ENCODE peak calls at places on chromosomes 1 and 21, in nine cellular contexts. T is NCI-H69; M is GM10248; X is activated T-helper 1 cell treated with anti-CD3 and anti-CD28 coated beads, Interleukin-2, amount 50 U/mL, for 16 hours; Z is germinal center; R is amniotic stem cell; C is Calu3; L is activated naive CD4-positive, alpha-beta T cell treated with Interleukin-2 at 50 U/mL for 16 hours; G is mammary epithelial cell. B is an unnamed sample.
A peak's percentile ranks its signal among the peaks of the same experiment; 100 is the strongest.

GRCh38 chr1:116911166-116911553 is 1.4 kb downstream of the PTGFRN start:
- DNase-seq in T (peak; percentile 44), M (no peak), X (no peak), Z (no peak), R (no peak), C (no peak), L (no peak), G (no peak), B (no peak)

GRCh38 chr1:66993076-66993475 is 60.9 kb downstream of the SLC35D1 start:
- DNase-seq in T (no peak), M (no peak), X (no peak), Z (no peak), R (no peak), C (no peak), L (no peak), G (no peak), B (no peak)

GRCh38 chr1:215292906-215293305 is 210.4 kb downstream of the KCNK2 start:
- DNase-seq in T (no peak), M (no peak), X (no peak), Z (no peak), R (no peak), C (no peak), L (no peak), G (no peak), B (no peak)

GRCh38 chr21:45963225-45963555 is 18.4 kb upstream of the COL6A1 start:
- DNase-seq in T (no peak), M (no peak), X (no peak), Z (no peak), R (no peak), C (no peak), L (no peak), G (no peak), B (no peak)

GRCh38 chr1:167392200-167392696 is 126.1 kb downstream of the CD247 start:
- DNase-seq in T (no peak), M (no peak), X (no peak), Z (no peak), R (no peak), C (no peak), L (no peak), G (no peak), B (no peak)

GRCh38 chr1:203760506-203760905 is 4.5 kb upstream of the LAX1 start:
- DNase-seq in T (no peak), M (no peak), X (no peak), Z (no peak), R (no peak), C (no peak), L (no peak), G (no peak), B (no peak)

GRCh38 chr1:44354840-44355581 is at the start of gene ERI3:
- DNase-seq in T (peak; percentile 97), M (peak; percentile 99), X (peak; percentile 91), Z (peak; percentile 99), R (peak; percentile 96), C (peak; percentile 96), L (peak; percentile 97), G (peak; percentile 98), B (peak; percentile 91)

GRCh38 chr21:27564684-27565280 is 597.9 kb upstream of the ADAMTS5 start:
- DNase-seq in T (no peak), M (no peak), X (no peak), Z (no peak), R (no peak), C (peak; percentile 41), L (no peak), G (peak; percentile 42), B (peak; percentile 20)

GRCh38 chr1:15196807-15197530 is 43.4 kb downstream of the TMEM51 start:
- DNase-seq in T (peak; percentile 68), M (no peak), X (no peak), Z (no peak), R (no peak), C (peak; percentile 51), L (no peak), G (no peak), B (no peak)

GRCh38 chr1:160704250-160704649 is 7.4 kb downstream of the CD48 start:
- DNase-seq in T (no peak), M (no peak), X (no peak), Z (no peak), R (no peak), C (no peak), L (no peak), G (no peak), B (no peak)

GRCh38 chr1:62784509-62785365 is 805 bp downstream of the ATG4C start:
- DNase-seq in T (peak; percentile 34), M (peak; percentile 33), X (no peak), Z (peak; percentile 28), R (no peak), C (no peak), L (no peak), G (peak; percentile 11), B (no peak)

GRCh38 chr1:43844114-43844513 is 89.5 kb upstream of the ARTN start:
- DNase-seq in T (no peak), M (no peak), X (no peak), Z (no peak), R (no peak), C (no peak), L (no peak), G (no peak), B (no peak)

GRCh38 chr21:38383411-38384245 is 114.6 kb downstream of the ERG start:
- DNase-seq in T (no peak), M (no peak), X (no peak), Z (no peak), R (no peak), C (no peak), L (no peak), G (no peak), B (no peak)

GRCh38 chr21:36055551-36055950 is 4.8 kb downstream of the SETD4 start:
- DNase-seq in T (no peak), M (no peak), X (no peak), Z (no peak), R (no peak), C (no peak), L (no peak), G (no peak), B (no peak)

GRCh38 chr1:41314376-41314775 is 46.9 kb upstream of the FOXO6 start:
- DNase-seq in T (no peak), M (no peak), X (no peak), Z (no peak), R (no peak), C (no peak), L (no peak), G (no peak), B (no peak)

GRCh38 chr1:53115403-53116306 is 26.8 kb downstream of the SLC1A7 start:
- DNase-seq in T (peak; percentile 43), M (no peak), X (no peak), Z (no peak), R (no peak), C (peak; percentile 28), L (no peak), G (no peak), B (no peak)

GRCh38 chr1:12339410-12339809 is 109.6 kb downstream of the VPS13D start:
- DNase-seq in T (peak; percentile 91), M (no peak), X (no peak), Z (no peak), R (no peak), C (no peak), L (no peak), G (no peak), B (no peak)

GRCh38 chr1:220877348-220878095 is 1.7 kb upstream of the HLX start:
- DNase-seq in T (no peak), M (no peak), X (no peak), Z (no peak), R (no peak), C (no peak), L (no peak), G (no peak), B (no peak)

GRCh38 chr1:147600119-147601111 is 59.1 kb downstream of the BCL9 start:
- DNase-seq in T (peak; percentile 41), M (no peak), X (no peak), Z (no peak), R (no peak), C (no peak), L (peak; percentile 13), G (peak; percentile 38), B (no peak)

GRCh38 chr1:208235983-208236761 is 8.0 kb downstream of the PLXNA2 start:
- DNase-seq in T (no peak), M (no peak), X (no peak), Z (no peak), R (no peak), C (peak; percentile 34), L (no peak), G (no peak), B (no peak)

GRCh38 chr1:23553896-23554480 is 5.3 kb downstream of the ID3 start:
- DNase-seq in T (no peak), M (no peak), X (no peak), Z (no peak), R (no peak), C (no peak), L (no peak), G (no peak), B (no peak)

GRCh38 chr1:152756872-152757271 is 953 bp upstream of the KPRP start:
- DNase-seq in T (no peak), M (no peak), X (no peak), Z (no peak), R (no peak), C (no peak), L (no peak), G (peak; percentile 65), B (no peak)